ENCODE peak calls at places on chromosomes 6 and 20, in nine cellular contexts. One of them, this sample, is unnamed.

GRCh38 chr6:34583461-34583860 is 27.3 kb upstream of the SPDEF start:
- DNase-seq in dorsolateral prefrontal cortex: no peak
- DNase-seq in GM12865: peak; percentile 26
- DNase-seq in fibroblast of the aortic adventitia: no peak
- DNase-seq in fibroblast of villous mesenchyme: no peak
- DNase-seq in foreskin fibroblast: no peak
- DNase-seq in pancreas: no peak
- DNase-seq in left ventricle myocardium inferior: no peak
- DNase-seq in psoas muscle: no peak
- DNase-seq in this sample: no peak

GRCh38 chr6:39357998-39358686 is 35.6 kb upstream of the KCNK16 start:
- DNase-seq in dorsolateral prefrontal cortex: no peak
- DNase-seq in GM12865: peak; percentile 23
- DNase-seq in fibroblast of the aortic adventitia: peak; percentile 24
- DNase-seq in fibroblast of villous mesenchyme: peak; percentile 42
- DNase-seq in foreskin fibroblast: peak; percentile 68
- DNase-seq in pancreas: peak; percentile 42
- DNase-seq in left ventricle myocardium inferior: no peak
- DNase-seq in psoas muscle: no peak
- DNase-seq in this sample: peak; percentile 86

GRCh38 chr6:146931214-146931613 is 273.0 kb upstream of the STXBP5 start:
- DNase-seq in dorsolateral prefrontal cortex: no peak
- DNase-seq in GM12865: no peak
- DNase-seq in fibroblast of the aortic adventitia: peak; percentile 12
- DNase-seq in fibroblast of villous mesenchyme: no peak
- DNase-seq in foreskin fibroblast: no peak
- DNase-seq in pancreas: no peak
- DNase-seq in left ventricle myocardium inferior: no peak
- DNase-seq in psoas muscle: no peak
- DNase-seq in this sample: no peak

GRCh38 chr6:127177030-127177928 is 58.8 kb downstream of the RSPO3 start:
- DNase-seq in dorsolateral prefrontal cortex: no peak
- DNase-seq in GM12865: no peak
- DNase-seq in fibroblast of the aortic adventitia: peak; percentile 91
- DNase-seq in fibroblast of villous mesenchyme: peak; percentile 92
- DNase-seq in foreskin fibroblast: peak; percentile 80
- DNase-seq in pancreas: no peak
- DNase-seq in left ventricle myocardium inferior: no peak
- DNase-seq in psoas muscle: no peak
- DNase-seq in this sample: peak; percentile 72

GRCh38 chr6:140566706-140567330 is 1192.4 kb upstream of the CITED2 start:
- DNase-seq in dorsolateral prefrontal cortex: no peak
- DNase-seq in GM12865: no peak
- DNase-seq in fibroblast of the aortic adventitia: peak; percentile 80
- DNase-seq in fibroblast of villous mesenchyme: peak; percentile 60
- DNase-seq in foreskin fibroblast: peak; percentile 48
- DNase-seq in pancreas: no peak
- DNase-seq in left ventricle myocardium inferior: no peak
- DNase-seq in psoas muscle: no peak
- DNase-seq in this sample: peak; percentile 68

GRCh38 chr20:61573415-61574305 is 321.6 kb downstream of the CDH4 start:
- DNase-seq in dorsolateral prefrontal cortex: no peak
- DNase-seq in GM12865: no peak
- DNase-seq in fibroblast of the aortic adventitia: no peak
- DNase-seq in fibroblast of villous mesenchyme: no peak
- DNase-seq in foreskin fibroblast: no peak
- DNase-seq in pancreas: no peak
- DNase-seq in left ventricle myocardium inferior: no peak
- DNase-seq in psoas muscle: no peak
- DNase-seq in this sample: no peak

GRCh38 chr20:44111712-44112335 is 75.2 kb downstream of the JPH2 start:
- DNase-seq in dorsolateral prefrontal cortex: no peak
- DNase-seq in GM12865: no peak
- DNase-seq in fibroblast of the aortic adventitia: peak; percentile 45
- DNase-seq in fibroblast of villous mesenchyme: peak; percentile 41
- DNase-seq in foreskin fibroblast: peak; percentile 15
- DNase-seq in pancreas: no peak
- DNase-seq in left ventricle myocardium inferior: no peak
- DNase-seq in psoas muscle: no peak
- DNase-seq in this sample: peak; percentile 29

GRCh38 chr6:15620616-15621015 is 42.2 kb downstream of the DTNBP1 start:
- DNase-seq in dorsolateral prefrontal cortex: no peak
- DNase-seq in GM12865: no peak
- DNase-seq in fibroblast of the aortic adventitia: no peak
- DNase-seq in fibroblast of villous mesenchyme: no peak
- DNase-seq in foreskin fibroblast: no peak
- DNase-seq in pancreas: no peak
- DNase-seq in left ventricle myocardium inferior: no peak
- DNase-seq in psoas muscle: no peak
- DNase-seq in this sample: no peak

GRCh38 chr6:129502261-129502660 is 207.7 kb downstream of the ARHGAP18 start:
- DNase-seq in dorsolateral prefrontal cortex: no peak
- DNase-seq in GM12865: no peak
- DNase-seq in fibroblast of the aortic adventitia: no peak
- DNase-seq in fibroblast of villous mesenchyme: no peak
- DNase-seq in foreskin fibroblast: no peak
- DNase-seq in pancreas: no peak
- DNase-seq in left ventricle myocardium inferior: no peak
- DNase-seq in psoas muscle: no peak
- DNase-seq in this sample: no peak

GRCh38 chr20:40506567-40506966 is 182.5 kb downstream of the MAFB start:
- DNase-seq in dorsolateral prefrontal cortex: peak; percentile 61
- DNase-seq in GM12865: no peak
- DNase-seq in fibroblast of the aortic adventitia: peak; percentile 95
- DNase-seq in fibroblast of villous mesenchyme: peak; percentile 89
- DNase-seq in foreskin fibroblast: peak; percentile 91
- DNase-seq in pancreas: peak; percentile 77
- DNase-seq in left ventricle myocardium inferior: peak; percentile 84
- DNase-seq in psoas muscle: peak; percentile 93
- DNase-seq in this sample: peak; percentile 97

GRCh38 chr6:41778895-41779294 is 805 bp downstream of the FRS3 start:
- DNase-seq in dorsolateral prefrontal cortex: no peak
- DNase-seq in GM12865: no peak
- DNase-seq in fibroblast of the aortic adventitia: no peak
- DNase-seq in fibroblast of villous mesenchyme: no peak
- DNase-seq in foreskin fibroblast: no peak
- DNase-seq in pancreas: no peak
- DNase-seq in left ventricle myocardium inferior: no peak
- DNase-seq in psoas muscle: no peak
- DNase-seq in this sample: no peak

GRCh38 chr6:73739097-73739496 is 43.1 kb downstream of the CD109 start:
- DNase-seq in dorsolateral prefrontal cortex: no peak
- DNase-seq in GM12865: peak; percentile 79
- DNase-seq in fibroblast of the aortic adventitia: peak; percentile 88
- DNase-seq in fibroblast of villous mesenchyme: peak; percentile 83
- DNase-seq in foreskin fibroblast: peak; percentile 24
- DNase-seq in pancreas: no peak
- DNase-seq in left ventricle myocardium inferior: no peak
- DNase-seq in psoas muscle: no peak
- DNase-seq in this sample: peak; percentile 91

GRCh38 chr6:143064996-143065683 is 4.5 kb downstream of the AIG1 start:
- DNase-seq in dorsolateral prefrontal cortex: no peak
- DNase-seq in GM12865: no peak
- DNase-seq in fibroblast of the aortic adventitia: no peak
- DNase-seq in fibroblast of villous mesenchyme: peak; percentile 46
- DNase-seq in foreskin fibroblast: no peak
- DNase-seq in pancreas: no peak
- DNase-seq in left ventricle myocardium inferior: no peak
- DNase-seq in psoas muscle: no peak
- DNase-seq in this sample: peak; percentile 21

GRCh38 chr6:121563286-121563685 is 127.8 kb downstream of the GJA1 start:
- DNase-seq in dorsolateral prefrontal cortex: no peak
- DNase-seq in GM12865: no peak
- DNase-seq in fibroblast of the aortic adventitia: no peak
- DNase-seq in fibroblast of villous mesenchyme: no peak
- DNase-seq in foreskin fibroblast: no peak
- DNase-seq in pancreas: no peak
- DNase-seq in left ventricle myocardium inferior: no peak
- DNase-seq in psoas muscle: no peak
- DNase-seq in this sample: no peak

GRCh38 chr6:33061987-33062386 is 11.5 kb downstream of the HLA-DPA1 start:
- DNase-seq in dorsolateral prefrontal cortex: no peak
- DNase-seq in GM12865: peak; percentile 86
- DNase-seq in fibroblast of the aortic adventitia: peak; percentile 11
- DNase-seq in fibroblast of villous mesenchyme: peak; percentile 13
- DNase-seq in foreskin fibroblast: no peak
- DNase-seq in pancreas: no peak
- DNase-seq in left ventricle myocardium inferior: no peak
- DNase-seq in psoas muscle: no peak
- DNase-seq in this sample: peak; percentile 38

DNA sequence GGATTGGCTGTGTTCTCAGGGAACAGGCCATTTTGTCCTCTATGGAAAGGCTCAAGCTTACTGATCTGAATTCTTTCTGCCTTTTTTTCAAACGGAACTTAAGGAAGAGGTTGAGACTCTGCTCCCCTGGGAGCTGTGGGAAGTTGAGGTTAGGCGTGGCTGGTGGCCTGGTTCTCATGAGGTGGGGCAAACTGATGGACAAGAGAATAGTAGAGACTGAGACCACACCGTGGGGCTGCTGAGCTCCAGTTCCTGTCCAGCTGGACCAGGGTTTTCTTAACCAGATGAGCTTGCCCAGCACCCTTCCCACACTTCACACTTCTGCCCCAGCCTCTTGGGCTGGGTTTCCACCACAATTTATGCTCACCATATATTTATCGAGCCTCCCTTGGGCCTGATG is 6.1 kb downstream of the AP5S1 start:
- DNase-seq in dorsolateral prefrontal cortex: no peak
- DNase-seq in GM12865: no peak
- DNase-seq in fibroblast of the aortic adventitia: no peak
- DNase-seq in fibroblast of villous mesenchyme: no peak
- DNase-seq in foreskin fibroblast: no peak
- DNase-seq in pancreas: no peak
- DNase-seq in left ventricle myocardium inferior: no peak
- DNase-seq in psoas muscle: no peak
- DNase-seq in this sample: no peak
- TF ChIP-seq CTCF in dorsolateral prefrontal cortex: no peak
- TF ChIP-seq CTCF in GM12865: no peak
- TF ChIP-seq CTCF in fibroblast of the aortic adventitia: no peak
- TF ChIP-seq CTCF in fibroblast of villous mesenchyme: no peak
- TF ChIP-seq CTCF in foreskin fibroblast: no peak
- TF ChIP-seq CTCF in pancreas: no peak
- TF ChIP-seq CTCF in left ventricle myocardium inferior: no peak
- TF ChIP-seq CTCF in psoas muscle: no peak
- TF ChIP-seq CTCF in this sample: no peak

DNA sequence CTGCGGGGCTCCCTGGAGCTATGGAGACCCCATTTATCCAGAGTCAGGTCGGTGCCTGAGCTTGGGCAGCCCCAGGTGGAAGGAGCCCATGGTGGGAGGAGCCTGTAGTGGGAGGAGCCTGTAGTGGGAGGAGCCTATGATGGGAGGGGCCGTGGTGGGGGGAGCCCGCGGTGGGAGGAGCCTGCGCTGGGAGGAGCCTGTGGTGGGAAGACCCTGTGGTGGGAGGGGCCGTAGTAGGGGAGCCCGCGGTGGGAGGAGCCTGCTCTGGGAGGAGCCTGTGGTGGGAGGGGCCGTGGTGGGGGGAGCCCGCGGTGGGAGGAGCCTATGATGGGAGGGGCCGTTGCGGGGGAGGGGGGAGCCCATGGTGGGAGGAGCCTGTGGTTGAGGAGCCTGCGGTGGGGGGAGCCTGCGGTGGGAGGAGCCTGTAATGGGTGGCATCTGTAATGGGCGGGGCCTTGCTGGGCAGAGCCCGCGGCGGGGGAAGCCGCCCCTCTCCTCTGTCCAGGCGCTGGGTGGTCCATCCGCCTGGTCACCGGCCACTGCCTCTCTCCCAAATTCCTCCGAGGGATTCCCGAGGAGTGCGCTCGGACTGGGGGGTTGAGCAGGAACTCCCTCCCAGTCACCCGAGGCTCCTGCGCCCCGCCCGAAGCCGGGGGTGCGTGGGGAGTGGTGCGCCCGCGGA is 567 bp upstream of the FNDC11 start:
- DNase-seq in dorsolateral prefrontal cortex: no peak
- DNase-seq in GM12865: peak; percentile 94
- DNase-seq in fibroblast of the aortic adventitia: peak; percentile 78
- DNase-seq in fibroblast of villous mesenchyme: peak; percentile 92
- DNase-seq in foreskin fibroblast: peak; percentile 80
- DNase-seq in pancreas: peak; percentile 78
- DNase-seq in left ventricle myocardium inferior: peak; percentile 72
- DNase-seq in psoas muscle: peak; percentile 83
- DNase-seq in this sample: peak; percentile 91
- H3K4me3 ChIP-seq in dorsolateral prefrontal cortex: peak overlapping the region; percentile 64
- H3K4me3 ChIP-seq in GM12865: peak overlapping the region; percentile 65
- H3K4me3 ChIP-seq in fibroblast of the aortic adventitia: peak overlapping the region; percentile 63
- H3K4me3 ChIP-seq in fibroblast of villous mesenchyme: peak overlapping the region; percentile 77
- H3K4me3 ChIP-seq in foreskin fibroblast: peak overlapping the region; percentile 63
- H3K4me3 ChIP-seq in pancreas: peak overlapping the region; percentile 20
- H3K4me3 ChIP-seq in left ventricle myocardium inferior: peak overlapping the region; percentile 72
- H3K4me3 ChIP-seq in psoas muscle: peak overlapping the region; percentile 67
- H3K4me3 ChIP-seq in this sample: peak overlapping the region; percentile 66

DNA sequence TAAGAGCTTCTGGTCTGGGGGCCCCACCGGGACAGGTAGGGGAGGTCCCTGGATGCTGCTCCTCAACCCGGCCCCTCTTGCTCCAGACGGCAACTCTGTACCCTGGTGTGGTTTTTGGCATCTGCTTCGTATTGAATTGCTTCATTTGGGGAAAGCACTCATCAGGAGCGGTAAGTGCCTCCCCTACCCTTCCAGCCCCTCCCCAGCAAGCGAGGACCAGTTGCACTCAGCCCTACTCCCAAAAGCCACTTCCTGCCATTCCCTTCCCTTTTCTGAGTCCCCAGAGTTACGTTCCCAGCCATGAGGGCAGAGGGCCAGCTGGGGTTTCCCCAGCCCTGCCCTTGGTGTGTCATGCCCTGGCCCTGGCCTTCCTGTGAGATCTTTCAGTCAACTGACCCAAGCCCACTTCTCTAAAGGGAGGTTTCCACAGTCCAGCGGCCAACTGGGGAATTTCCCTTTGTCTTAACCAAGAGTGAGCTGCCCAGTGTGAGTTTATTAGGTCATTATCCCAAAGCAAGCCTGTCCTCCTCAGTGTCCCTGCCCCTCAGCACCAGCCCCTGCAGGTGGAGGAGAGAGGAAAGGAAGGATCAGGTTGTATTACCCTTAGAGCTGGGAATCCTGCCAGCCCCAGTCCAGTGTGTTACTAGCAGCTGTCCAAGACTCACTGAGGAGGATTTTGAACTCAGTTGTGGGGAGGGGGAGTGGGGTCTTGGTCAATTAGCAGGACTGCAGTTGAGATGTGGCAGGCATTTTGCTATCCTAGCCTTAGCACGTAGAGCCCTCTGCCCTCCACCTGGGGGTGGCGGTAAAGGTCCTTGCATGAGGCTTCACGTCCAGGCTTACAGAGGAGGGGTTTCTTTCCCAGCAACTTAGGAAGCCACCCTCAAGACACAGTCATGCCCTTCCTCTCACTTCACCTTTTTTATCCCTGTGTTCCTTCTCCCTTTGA is 45.8 kb downstream of the TM9SF4 start:
- DNase-seq in dorsolateral prefrontal cortex: peak; percentile 49
- DNase-seq in GM12865: peak; percentile 45
- DNase-seq in fibroblast of the aortic adventitia: peak; percentile 87
- DNase-seq in fibroblast of villous mesenchyme: peak; percentile 71
- DNase-seq in foreskin fibroblast: peak; percentile 71
- DNase-seq in pancreas: peak; percentile 79
- DNase-seq in left ventricle myocardium inferior: peak; percentile 81
- DNase-seq in psoas muscle: peak; percentile 90
- DNase-seq in this sample: peak; percentile 97
- TF ChIP-seq CTCF in dorsolateral prefrontal cortex: no peak
- TF ChIP-seq CTCF in GM12865: peak; percentile 27
- TF ChIP-seq CTCF in fibroblast of the aortic adventitia: peak; percentile 13
- TF ChIP-seq CTCF in fibroblast of villous mesenchyme: peak; percentile 40
- TF ChIP-seq CTCF in foreskin fibroblast: no peak
- TF ChIP-seq CTCF in pancreas: no peak
- TF ChIP-seq CTCF in left ventricle myocardium inferior: peak; percentile 51
- TF ChIP-seq CTCF in psoas muscle: peak; percentile 13
- TF ChIP-seq CTCF in this sample: peak; percentile 39

GRCh38 chr20:46312945-46313861 is 4.9 kb upstream of the CDH22 start:
- DNase-seq in dorsolateral prefrontal cortex: no peak
- DNase-seq in GM12865: no peak
- DNase-seq in fibroblast of the aortic adventitia: no peak
- DNase-seq in fibroblast of villous mesenchyme: no peak
- DNase-seq in foreskin fibroblast: no peak
- DNase-seq in pancreas: no peak
- DNase-seq in left ventricle myocardium inferior: no peak
- DNase-seq in psoas muscle: no peak
- DNase-seq in this sample: no peak
- H3K4me3 ChIP-seq in dorsolateral prefrontal cortex: no peak overlapping the region
- H3K4me3 ChIP-seq in GM12865: no peak overlapping the region
- H3K4me3 ChIP-seq in fibroblast of the aortic adventitia: no peak overlapping the region
- H3K4me3 ChIP-seq in fibroblast of villous mesenchyme: no peak overlapping the region
- H3K4me3 ChIP-seq in foreskin fibroblast: no peak overlapping the region
- H3K4me3 ChIP-seq in pancreas: no peak overlapping the region
- H3K4me3 ChIP-seq in left ventricle myocardium inferior: no peak overlapping the region
- H3K4me3 ChIP-seq in psoas muscle: no peak overlapping the region
- H3K4me3 ChIP-seq in this sample: no peak overlapping the region

This sample was measured in fibroblast of pulmonary artery.